ENCODE peak calls at places on chromosomes 1 and 21, in nine cellular contexts. X is GM23338, C is endothelial cell of umbilical vein, Z is prostate gland, S is breast epithelium, M is spleen, D is upper lobe of left lung, E is K562, V is HepG2. F is an unnamed sample.
A peak's percentile ranks its signal among the peaks of the same experiment; 100 is the strongest.

GRCh38 chr1:51284487-51284954 is 45.8 kb downstream of the TTC39A start:
- DNase-seq in X (no peak), C (peak; percentile 94), Z (no peak), S (no peak), M (no peak), D (no peak), E (peak; percentile 94), V (peak; percentile 61), F (no peak)

GRCh38 chr21:14842641-14843040 is 222.2 kb downstream of the NRIP1 start:
- DNase-seq in X (no peak), C (no peak), Z (no peak), S (no peak), M (no peak), D (no peak), E (no peak), V (no peak), F (no peak)

GRCh38 chr1:68175621-68176398 is 56.5 kb downstream of the WLS start:
- DNase-seq in X (no peak), C (peak; percentile 96), Z (no peak), S (no peak), M (no peak), D (no peak), E (no peak), V (no peak), F (no peak)

GRCh38 chr1:241639040-241639652 is 1.0 kb downstream of the CHML start:
- DNase-seq in X (no peak), C (peak; percentile 45), Z (no peak), S (peak; percentile 21), M (no peak), D (no peak), E (no peak), V (no peak), F (no peak)

GRCh38 chr1:117113199-117113598 is 8.3 kb downstream of the TRIM45 start:
- DNase-seq in X (no peak), C (no peak), Z (no peak), S (no peak), M (no peak), D (peak; percentile 42), E (no peak), V (no peak), F (no peak)

GRCh38 chr1:29777522-29777921 is 541.2 kb downstream of the PTPRU start:
- DNase-seq in X (no peak), C (no peak), Z (no peak), S (no peak), M (no peak), D (no peak), E (no peak), V (no peak), F (no peak)

GRCh38 chr1:51234721-51235425 is 1.2 kb upstream of the RNF11 start:
- DNase-seq in X (no peak), C (peak; percentile 39), Z (peak; percentile 71), S (peak; percentile 67), M (peak; percentile 89), D (no peak), E (peak; percentile 63), V (peak; percentile 59), F (peak; percentile 92)

GRCh38 chr1:244778356-244778755 is 57.1 kb upstream of the COX20 start:
- DNase-seq in X (no peak), C (peak; percentile 87), Z (no peak), S (no peak), M (no peak), D (no peak), E (no peak), V (no peak), F (no peak)

GRCh38 chr1:178189814-178190213 is 95.9 kb downstream of the RASAL2 start:
- DNase-seq in X (peak; percentile 86), C (peak; percentile 48), Z (no peak), S (no peak), M (peak; percentile 17), D (no peak), E (peak; percentile 7), V (peak; percentile 51), F (no peak)

GRCh38 chr1:71980543-71980942 is 301.8 kb downstream of the NEGR1 start:
- DNase-seq in X (no peak), C (no peak), Z (no peak), S (no peak), M (no peak), D (no peak), E (no peak), V (no peak), F (no peak)

GRCh38 chr1:182598296-182598695 is 5.9 kb downstream of the RGS16 start:
- DNase-seq in X (no peak), C (no peak), Z (no peak), S (no peak), M (no peak), D (no peak), E (no peak), V (no peak), F (no peak)
- TF ChIP-seq POLR2AphosphoS5 in X (no peak), C (no peak), Z (no peak), S (no peak), M (no peak), D (no peak), E (no peak), V (no peak), F (no peak)

GRCh38 chr1:115651391-115651790 is 9.6 kb downstream of the VANGL1 start:
- DNase-seq in X (no peak), C (no peak), Z (no peak), S (no peak), M (no peak), D (no peak), E (peak; percentile 24), V (no peak), F (no peak)
- H3K4me1 ChIP-seq in X (peaks cover 67% of the 10 kb centered on the region), C (peaks cover 31% of the 10 kb centered on the region), Z (peaks cover 13% of the 10 kb centered on the region), S (no peaks in the 10 kb centered on the region), M (no peaks in the 10 kb centered on the region), D (peaks cover 5% of the 10 kb centered on the region), E (peaks cover 44% of the 10 kb centered on the region), V (peaks cover 13% of the 10 kb centered on the region), F (peaks cover 66% of the 10 kb centered on the region)

DNA sequence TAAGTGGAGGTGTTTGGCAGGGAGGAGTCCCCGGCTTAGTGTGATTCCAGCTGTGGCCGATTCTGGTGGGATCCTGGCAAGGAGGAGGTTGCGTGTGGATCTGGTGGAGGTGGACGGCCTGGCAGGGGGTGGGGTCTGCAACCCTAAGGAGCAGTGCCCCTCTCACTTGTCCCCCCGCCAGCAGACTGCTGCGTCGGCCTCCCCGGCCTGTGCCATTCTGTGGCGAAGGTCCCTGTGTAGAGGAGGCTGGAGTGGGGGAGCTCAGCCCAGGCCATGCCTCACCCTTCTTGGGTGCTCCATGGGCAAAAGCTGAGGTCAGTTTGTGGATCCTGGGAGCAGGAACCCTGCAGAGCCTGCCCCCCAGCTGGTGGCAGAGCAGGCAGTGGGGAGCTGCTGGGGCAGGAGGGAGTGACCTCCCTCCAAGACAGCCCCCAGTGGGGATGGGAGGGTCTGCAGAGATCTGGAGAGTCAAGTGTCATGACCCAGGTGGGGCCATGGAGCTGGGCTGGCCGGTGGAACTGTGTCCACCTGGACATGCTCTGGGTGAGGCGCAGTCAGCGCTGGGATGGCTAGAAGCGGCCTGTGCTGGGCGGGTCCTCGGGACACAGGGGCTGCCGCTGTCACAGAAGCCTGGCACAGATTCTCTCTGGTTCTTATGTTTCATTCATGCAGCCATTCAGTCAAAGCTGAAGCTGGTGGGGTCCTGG is 5.3 kb downstream of the MIB2 start:
- DNase-seq in X (no peak), C (no peak), Z (no peak), S (no peak), M (peak; percentile 75), D (peak; percentile 61), E (no peak), V (no peak), F (no peak)
- H3K4me3 ChIP-seq in X (no peak overlapping the region), C (no peak overlapping the region), Z (no peak overlapping the region), S (no peak overlapping the region), M (no peak overlapping the region), D (no peak overlapping the region), E (no peak overlapping the region), V (no peak overlapping the region), F (no peak overlapping the region)

GRCh38 chr1:162703708-162704107 is 71.4 kb downstream of the DDR2 start:
- DNase-seq in X (no peak), C (no peak), Z (no peak), S (no peak), M (no peak), D (no peak), E (no peak), V (no peak), F (no peak)
- TF ChIP-seq POLR2AphosphoS5 in X (no peak), C (no peak), Z (no peak), S (no peak), M (no peak), D (no peak), E (no peak), V (no peak), F (no peak)

GRCh38 chr1:185561629-185562028 is 172.6 kb upstream of the HMCN1 start:
- DNase-seq in X (no peak), C (no peak), Z (no peak), S (no peak), M (no peak), D (no peak), E (no peak), V (no peak), F (no peak)
- H3K4me1 ChIP-seq in X (no peaks in the 10 kb centered on the region), C (peaks cover 2% of the 10 kb centered on the region), Z (no peaks in the 10 kb centered on the region), S (no peaks in the 10 kb centered on the region), M (peaks cover 18% of the 10 kb centered on the region), D (peaks cover under 1% of the 10 kb centered on the region), E (no peaks in the 10 kb centered on the region), V (no peaks in the 10 kb centered on the region), F (no peaks in the 10 kb centered on the region)

DNA sequence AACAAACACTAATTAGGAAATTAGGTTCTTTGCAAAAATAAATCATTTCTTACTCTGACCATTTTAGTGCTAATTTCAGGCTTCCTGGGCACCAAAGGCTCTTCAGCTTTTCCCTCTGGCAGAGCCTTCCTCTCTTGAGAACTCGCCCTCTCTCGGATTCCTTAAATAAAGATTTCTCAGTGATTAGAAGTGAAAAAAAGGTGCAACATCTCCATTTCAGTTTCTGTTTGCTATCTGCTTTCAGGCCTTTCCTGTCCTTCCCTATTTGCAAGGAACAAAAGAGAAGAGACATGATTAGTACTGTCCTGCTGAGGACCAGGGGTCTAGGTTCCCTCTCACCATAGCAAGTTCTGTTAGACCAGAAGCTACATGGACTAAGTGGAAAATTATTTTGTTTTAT is 27.8 kb upstream of the CACYBP start:
- DNase-seq in X (no peak), C (no peak), Z (no peak), S (no peak), M (no peak), D (no peak), E (no peak), V (no peak), F (no peak)
- H3K4me3 ChIP-seq in X (no peak overlapping the region), C (no peak overlapping the region), Z (no peak overlapping the region), S (no peak overlapping the region), M (no peak overlapping the region), D (no peak overlapping the region), E (no peak overlapping the region), V (no peak overlapping the region), F (no peak overlapping the region)

F was measured in esophagus muscularis mucosa.